ENCODE peak calls at places on chromosomes 1 and 21, in six cellular contexts. M is NB4, O is astrocyte of the spinal cord, A is pancreas, I is epithelial cell of esophagus, X is endodermal cell. E is an unnamed sample.

GRCh38 chr1:161185732-161186311 is 8.5 kb upstream of the B4GALT3 start:
- DNase-seq in M (peak), O (no peak), A (no peak), I (no peak), X (no peak), E (no peak)

GRCh38 chr1:88877382-88877825 is 14.0 kb downstream of the GTF2B start:
- DNase-seq in M (peak), O (peak), A (no peak), I (peak), X (peak), E (no peak)

GRCh38 chr1:70415882-70416281 is 4.8 kb downstream of the CTH start:
- DNase-seq in M (no peak), O (no peak), A (no peak), I (no peak), X (no peak), E (no peak)

GRCh38 chr1:151282883-151283725 is 1.0 kb downstream of the ZNF687 start:
- DNase-seq in M (peak), O (no peak), A (peak), I (peak), X (peak), E (no peak)

GRCh38 chr21:28754127-28754611 is 238.5 kb downstream of the LTN1 start:
- DNase-seq in M (no peak), O (peak), A (no peak), I (no peak), X (no peak), E (no peak)

GRCh38 chr1:227896710-227897655 is 50.7 kb downstream of the WNT9A start:
- DNase-seq in M (no peak), O (no peak), A (peak), I (no peak), X (peak), E (no peak)

GRCh38 chr1:245091171-245091621 is 63.6 kb upstream of the KIF26B start:
- DNase-seq in M (no peak), O (no peak), A (no peak), I (peak), X (no peak), E (no peak)

GRCh38 chr1:42165511-42166210 is 1.1 kb upstream of the GUCA2A start:
- DNase-seq in M (no peak), O (peak), A (peak), I (peak), X (peak), E (no peak)

GRCh38 chr21:33998402-33998801 is 75.0 kb upstream of the MRPS6 start:
- DNase-seq in M (no peak), O (no peak), A (no peak), I (no peak), X (no peak), E (no peak)

GRCh38 chr1:14604414-14604813 is 5.9 kb downstream of the KAZN start:
- DNase-seq in M (no peak), O (no peak), A (no peak), I (no peak), X (no peak), E (no peak)

GRCh38 chr1:218481116-218481775 is 136.1 kb downstream of the TGFB2 start:
- DNase-seq in M (no peak), O (peak), A (no peak), I (no peak), X (no peak), E (no peak)

GRCh38 chr1:151058682-151059341 is 610 bp downstream of the CDC42SE1 start:
- DNase-seq in M (peak), O (no peak), A (peak), I (peak), X (peak), E (no peak)

GRCh38 chr1:233211595-233211994 is 83.9 kb downstream of the PCNX2 start:
- DNase-seq in M (no peak), O (no peak), A (no peak), I (peak), X (no peak), E (no peak)

GRCh38 chr21:43321111-43321510 is 105.8 kb downstream of the SIK1 start:
- DNase-seq in M (peak), O (no peak), A (no peak), I (no peak), X (no peak), E (no peak)

GRCh38 chr1:47416319-47417128 is 439 bp downstream of the FOXE3 start:
- DNase-seq in M (no peak), O (no peak), A (no peak), I (no peak), X (peak), E (no peak)

GRCh38 chr21:38773108-38774061 is 32.3 kb upstream of the ETS2 start:
- DNase-seq in M (peak), O (peak), A (no peak), I (peak), X (no peak), E (peak)

GRCh38 chr21:24375201-24375600 is 1232.1 kb downstream of the MRPL39 start:
- DNase-seq in M (peak), O (no peak), A (no peak), I (no peak), X (peak), E (no peak)

GRCh38 chr1:228866498-228866897 is 131.2 kb downstream of the RHOU start:
- DNase-seq in M (peak), O (no peak), A (no peak), I (no peak), X (no peak), E (no peak)

DNA sequence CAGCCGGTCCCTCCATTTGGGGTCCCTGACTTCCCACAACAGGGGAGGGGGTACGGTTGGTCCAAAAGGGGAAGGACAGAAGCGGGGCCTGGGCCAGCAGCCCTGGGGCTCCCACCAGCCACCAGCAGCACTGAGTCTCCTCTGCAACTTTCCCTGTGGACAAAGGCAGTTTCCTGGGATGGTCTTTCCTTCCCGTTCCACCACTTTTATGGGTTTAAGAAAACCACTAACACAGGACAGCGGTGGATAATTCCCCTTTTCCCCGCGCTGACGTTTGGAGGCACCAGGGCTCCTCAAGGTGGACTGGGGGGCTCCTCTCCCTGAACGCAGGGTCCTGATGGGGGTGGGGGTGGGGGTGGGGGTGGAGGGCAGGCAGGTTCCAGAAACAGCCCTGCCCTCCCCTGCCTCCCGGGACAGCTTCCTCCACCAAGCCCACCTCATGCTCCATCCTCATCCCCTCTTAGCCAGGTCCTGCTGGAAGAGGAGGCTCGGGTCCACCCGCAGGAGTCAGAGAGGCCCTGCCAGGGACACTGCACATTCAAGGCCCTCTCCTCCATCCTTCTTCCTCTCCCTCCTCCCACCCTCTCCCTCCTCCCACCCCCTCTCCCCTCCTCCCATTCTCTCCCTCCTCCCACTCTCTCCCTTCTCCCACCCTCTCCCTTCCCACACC is 4.8 kb upstream of the COL6A1 start:
- DNase-seq in M (no peak), O (no peak), A (no peak), I (no peak), X (peak), E (no peak)
- H3K4me3 ChIP-seq in M (no peak), O (no peak), A (no peak), I (no peak), X (no peak), E (no peak)

DNA sequence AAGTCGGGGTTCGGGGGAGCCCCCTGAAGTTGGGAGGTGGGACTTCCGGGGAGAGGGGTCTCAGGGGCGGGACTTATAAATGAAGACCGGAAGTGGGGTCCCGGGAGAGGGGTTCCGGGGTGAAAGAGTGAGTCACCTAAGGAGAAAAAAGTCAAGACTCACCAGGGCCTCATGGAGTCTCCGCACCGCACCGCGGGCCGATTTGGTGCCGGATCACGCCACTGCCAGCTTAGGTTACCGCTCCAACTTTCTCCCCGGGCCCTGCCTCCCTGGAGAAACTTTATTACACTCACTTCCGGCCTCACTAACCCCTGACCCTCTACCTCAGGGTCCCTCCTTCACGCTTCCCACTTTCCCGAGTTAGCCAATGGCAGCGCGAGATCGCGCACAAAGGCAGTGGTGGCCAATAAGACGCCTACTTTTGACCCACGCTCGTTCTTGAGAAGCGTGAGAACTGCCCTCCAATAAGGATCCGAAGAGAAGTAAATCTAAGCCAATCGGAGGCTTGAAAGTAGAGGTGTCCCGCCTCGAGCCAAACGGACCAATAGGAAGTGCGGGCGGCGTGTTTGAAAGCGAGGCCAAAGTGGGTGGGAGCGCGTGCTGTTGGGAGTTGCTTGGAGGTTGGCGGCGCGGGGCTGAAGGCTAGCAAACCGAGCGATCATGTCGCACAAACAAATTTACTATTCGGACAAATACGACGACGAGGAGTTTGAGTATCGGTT is at the start of gene CKS1B:
- DNase-seq in M (peak), O (peak), A (peak), I (peak), X (peak), E (peak)
- TF ChIP-seq CTCF in M (no peak), O (no peak), A (no peak), I (no peak), X (no peak), E (no peak)

GRCh38 chr1:111442457-111442856 is 6.6 kb downstream of the WDR77 start:
- DNase-seq in M (no peak), O (no peak), A (no peak), I (no peak), X (no peak), E (no peak)
- H3K4me3 ChIP-seq in M (no peak), O (no peak), A (no peak), I (no peak), X (no peak), E (no peak)

DNA sequence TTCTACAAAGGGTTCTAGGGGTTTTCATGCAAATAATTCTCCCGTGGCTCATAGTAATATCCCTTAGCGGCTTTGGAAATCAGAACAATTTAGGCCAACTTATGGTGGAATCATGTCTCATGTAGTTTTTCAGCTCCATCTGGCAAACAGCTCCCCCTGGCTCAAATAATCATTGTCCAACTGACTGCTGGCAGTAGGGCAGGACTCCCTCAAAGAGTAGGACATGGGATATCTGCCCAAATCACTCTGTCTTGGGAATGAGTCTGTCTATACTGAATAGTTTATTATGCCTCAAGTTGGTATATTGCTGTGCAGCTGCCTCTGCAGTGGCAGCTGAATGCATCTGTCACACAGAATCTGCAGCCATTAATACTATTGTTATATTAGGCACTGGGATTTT is 255.7 kb downstream of the COL11A1 start:
- DNase-seq in M (no peak), O (no peak), A (no peak), I (no peak), X (no peak), E (no peak)
- TF ChIP-seq CTCF in M (no peak), O (peak), A (no peak), I (no peak), X (peak), E (peak)

GRCh38 chr1:8408151-8408839 is 90.4 kb downstream of the SLC45A1 start:
- DNase-seq in M (no peak), O (peak), A (peak), I (no peak), X (no peak), E (no peak)
- H3K4me3 ChIP-seq in M (no peak), O (no peak), A (no peak), I (no peak), X (no peak), E (no peak)

DNA sequence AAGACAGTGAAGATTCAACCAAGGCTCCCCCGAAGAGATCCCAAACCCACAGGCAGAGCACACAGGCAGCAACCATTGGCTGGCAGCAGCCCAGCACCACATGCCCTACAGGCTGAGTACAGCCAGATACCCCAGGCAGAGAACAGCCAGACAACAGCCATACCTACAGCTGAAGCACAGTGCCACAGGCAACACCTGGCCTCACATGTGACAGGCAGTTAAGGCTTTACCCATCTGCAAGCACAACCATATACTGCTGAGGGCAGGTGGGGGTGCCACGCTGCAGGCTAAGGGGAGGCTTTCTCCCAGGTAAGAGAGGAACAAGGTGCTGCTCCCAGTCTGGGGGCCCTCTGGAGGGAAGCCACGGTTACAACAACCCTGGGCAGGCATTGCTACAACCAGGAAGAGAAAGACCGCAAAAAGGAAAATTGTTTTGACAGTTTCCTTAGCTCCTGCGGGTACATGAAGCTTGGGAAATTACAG is 12.3 kb downstream of the CHIT1 start:
- DNase-seq in M (no peak), O (no peak), A (no peak), I (peak), X (peak), E (no peak)
- TF ChIP-seq CTCF in M (no peak), O (no peak), A (no peak), I (peak), X (peak), E (no peak)

GRCh38 chr1:23980006-23980724 is at the start of gene SRSF10:
- DNase-seq in M (peak), O (peak), A (peak), I (peak), X (peak), E (peak)

GRCh38 chr1:23978825-23979224 is 1.3 kb downstream of the SRSF10 start:
- DNase-seq in M (no peak), O (no peak), A (no peak), I (no peak), X (no peak), E (no peak)

GRCh38 chr1:23979387-23980005 is 631 bp downstream of the SRSF10 start:
- DNase-seq in M (no peak), O (no peak), A (no peak), I (no peak), X (no peak), E (no peak)

GRCh38 chr1:23977187-23977853 is 2.8 kb downstream of the SRSF10 start:
- DNase-seq in M (no peak), O (no peak), A (no peak), I (no peak), X (no peak), E (no peak)

DNA sequence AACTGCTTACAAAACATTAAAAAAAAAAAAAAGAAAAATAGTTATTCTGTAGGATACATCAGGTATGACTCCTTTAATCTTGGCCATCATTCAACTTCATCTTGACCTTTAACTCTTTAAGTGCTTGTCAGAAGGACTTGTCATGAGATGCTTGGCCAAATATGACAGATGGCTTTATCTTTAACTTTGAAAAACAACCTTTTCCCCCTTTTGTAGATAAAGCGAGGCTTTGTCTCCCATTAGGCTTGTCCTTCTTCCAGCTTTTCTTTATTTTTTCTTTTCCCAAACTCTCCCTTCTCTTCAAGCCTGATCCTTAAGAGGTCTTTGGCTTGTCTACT is 2.3 kb downstream of the SRSF10 start:
- DNase-seq in M (no peak), O (no peak), A (no peak), I (no peak), X (no peak), E (no peak)
- H3K4me3 ChIP-seq in M (peak), O (no peak), A (peak), I (peak), X (peak), E (peak)

DNA sequence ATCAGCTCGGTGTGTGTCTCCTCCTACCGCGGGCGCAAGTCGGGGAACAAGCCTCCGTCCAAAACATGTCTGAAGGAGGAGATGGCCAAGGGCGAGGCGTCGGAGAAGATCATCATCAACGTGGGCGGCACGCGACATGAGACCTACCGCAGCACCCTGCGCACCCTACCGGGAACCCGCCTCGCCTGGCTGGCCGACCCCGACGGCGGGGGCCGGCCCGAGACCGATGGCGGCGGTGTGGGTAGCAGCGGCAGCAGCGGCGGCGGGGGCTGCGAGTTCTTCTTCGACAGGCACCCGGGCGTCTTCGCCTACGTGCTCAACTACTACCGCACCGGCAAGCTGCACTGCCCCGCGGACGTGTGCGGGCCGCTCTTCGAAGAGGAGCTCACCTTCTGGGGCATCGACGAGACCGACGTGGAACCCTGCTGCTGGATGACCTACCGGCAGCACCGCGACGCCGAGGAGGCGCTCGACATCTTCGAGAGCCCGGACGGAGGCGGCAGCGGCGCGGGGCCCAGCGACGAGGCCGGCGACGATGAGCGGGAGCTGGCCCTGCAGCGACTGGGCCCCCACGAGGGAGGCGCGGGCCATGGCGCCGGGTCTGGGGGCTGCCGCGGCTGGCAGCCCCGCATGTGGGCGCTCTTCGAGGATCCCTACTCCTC is 1.5 kb downstream of the KCNC4 start:
- DNase-seq in M (no peak), O (no peak), A (peak), I (no peak), X (no peak), E (no peak)
- TF ChIP-seq CTCF in M (no peak), O (no peak), A (no peak), I (no peak), X (no peak), E (no peak)

GRCh38 chr1:201481004-201481380 is 12.0 kb upstream of the PHLDA3 start:
- DNase-seq in M (no peak), O (no peak), A (no peak), I (no peak), X (no peak), E (no peak)

GRCh38 chr1:201479331-201479730 is 10.3 kb upstream of the PHLDA3 start:
- DNase-seq in M (no peak), O (no peak), A (no peak), I (no peak), X (no peak), E (no peak)

GRCh38 chr1:201482755-201483154 is 13.8 kb upstream of the PHLDA3 start:
- DNase-seq in M (no peak), O (no peak), A (no peak), I (no peak), X (no peak), E (no peak)

GRCh38 chr1:201481761-201482493 is 12.9 kb upstream of the PHLDA3 start:
- DNase-seq in M (peak), O (peak), A (peak), I (peak), X (peak), E (no peak)

DNA sequence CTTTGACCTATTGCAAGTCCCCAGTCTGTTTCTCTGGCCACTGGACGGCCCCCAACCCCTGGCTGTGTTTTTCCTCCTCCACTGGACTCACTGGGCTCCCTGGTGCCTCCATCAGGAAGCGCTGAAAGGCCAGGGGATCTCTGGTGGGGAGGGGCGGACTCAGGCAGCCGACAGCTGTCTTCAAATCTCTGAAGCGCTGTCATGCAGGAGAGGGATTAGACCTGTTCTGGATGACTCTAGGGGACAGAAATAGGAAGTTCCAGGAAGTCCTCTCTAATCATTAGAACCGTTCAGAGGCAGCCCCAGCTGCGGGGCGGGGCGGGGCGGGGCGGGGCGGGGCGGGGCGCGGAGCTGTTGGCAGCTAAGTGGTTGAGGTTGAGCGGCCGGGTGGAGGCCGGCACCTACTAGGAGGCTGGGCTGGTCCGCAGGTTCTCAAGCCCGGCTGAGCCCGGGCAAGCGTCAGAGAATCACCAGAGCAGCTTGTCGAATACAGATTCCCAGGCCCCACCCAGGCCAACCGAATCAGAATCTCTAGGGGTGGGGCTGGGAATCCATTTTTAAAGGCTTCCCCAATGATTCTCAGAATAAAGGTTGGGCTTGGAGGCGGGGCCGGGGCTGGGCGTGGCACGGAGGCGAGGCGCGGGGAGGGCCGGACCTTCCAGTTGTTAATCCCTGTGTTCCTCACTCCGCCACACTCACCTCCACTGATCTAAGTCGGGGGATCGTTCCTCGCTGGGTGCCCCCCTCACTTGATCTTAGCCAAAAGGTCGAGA is 11.4 kb upstream of the PHLDA3 start:
- DNase-seq in M (peak), O (peak), A (peak), I (peak), X (peak), E (no peak)
- H3K4me3 ChIP-seq in M (no peak), O (peak), A (peak), I (peak), X (peak), E (peak)

GRCh38 chr1:1300352-1300739 is 7.4 kb downstream of the ACAP3 start:
- DNase-seq in M (no peak), O (no peak), A (no peak), I (no peak), X (no peak), E (no peak)
- TF ChIP-seq CTCF in M (no peak), O (no peak), A (no peak), I (no peak), X (no peak), E (no peak)